ENCODE peak calls at places on chromosomes 12 and 14, in nine cellular contexts. T, C, M, R, O, L, Z, H and I are unnamed samples.

GRCh38 chr14:53855574-53855973 is 101.1 kb downstream of the BMP4 start:
- DNase-seq in M (no peak), H (no peak), T (no peak), L (no peak), O (no peak), C (no peak), R (no peak), Z (no peak), I (no peak)

GRCh38 chr12:25376985-25377384 is 126.3 kb upstream of the KRAS start:
- DNase-seq in H (no peak), O (no peak), C (no peak), T (no peak), L (no peak), Z (no peak), R (no peak), M (no peak), I (no peak)

GRCh38 chr12:726281-727140 is 25.9 kb upstream of the WNK1 start:
- DNase-seq in T (no peak), C (no peak), O (peak), M (no peak), Z (no peak), L (peak), H (no peak), R (no peak), I (no peak)

GRCh38 chr12:11630046-11630706 is 19.3 kb upstream of the ETV6 start:
- DNase-seq in L (no peak), R (peak), H (no peak), M (no peak), O (no peak), Z (no peak), C (no peak), T (no peak), I (no peak)

GRCh38 chr14:50974118-50974517 is 29.8 kb upstream of the PYGL start:
- DNase-seq in Z (no peak), O (no peak), M (no peak), H (peak), C (no peak), R (no peak), T (no peak), L (no peak), I (no peak)

GRCh38 chr12:92927055-92927435 is 2.0 kb downstream of the EEA1 start:
- DNase-seq in O (peak), R (no peak), L (peak), H (no peak), Z (no peak), C (no peak), M (no peak), T (no peak), I (no peak)

GRCh38 chr12:123524378-123524777 is 9.1 kb downstream of the RILPL1 start:
- DNase-seq in L (no peak), O (no peak), T (no peak), C (no peak), M (no peak), R (no peak), H (no peak), Z (no peak), I (no peak)

GRCh38 chr12:50394469-50395029 is 1.9 kb downstream of the FAM186A start:
- DNase-seq in C (no peak), O (no peak), L (peak), T (no peak), M (no peak), H (no peak), R (no peak), Z (no peak), I (no peak)

GRCh38 chr12:122895757-122896636 is at the start of gene VPS37B:
- DNase-seq in Z (peak), T (peak), L (peak), R (peak), C (peak), O (peak), H (peak), M (peak), I (peak)

GRCh38 chr14:87745507-87746118 is 247.4 kb downstream of the GALC start:
- DNase-seq in Z (no peak), H (no peak), O (peak), T (no peak), R (no peak), L (peak), M (no peak), C (no peak), I (no peak)

GRCh38 chr12:65868133-65868705 is 43.9 kb downstream of the HMGA2 start:
- DNase-seq in O (peak), T (no peak), Z (no peak), M (peak), R (no peak), H (no peak), L (peak), C (no peak), I (no peak)

GRCh38 chr14:26872510-26872909 is 274.7 kb upstream of the NOVA1 start:
- DNase-seq in H (no peak), O (no peak), T (no peak), R (no peak), Z (no peak), L (peak), C (no peak), M (no peak), I (no peak)

GRCh38 chr14:93952829-93953228 is 23.5 kb downstream of the ASB2 start:
- DNase-seq in O (no peak), H (no peak), L (no peak), T (no peak), R (no peak), Z (peak), M (no peak), C (no peak), I (no peak)

GRCh38 chr14:77027538-77028383 is 747 bp downstream of the IRF2BPL start:
- DNase-seq in Z (peak), R (peak), T (peak), O (peak), L (peak), M (peak), C (peak), H (peak), I (peak)